ENCODE peak calls at places on chromosomes 1 and 21, in five cellular contexts. X, K, I, P and A are unnamed samples.

GRCh38 chr1:232622378-232622777 is 7.6 kb downstream of the SIPA1L2 start:
- DNase-seq in X (no peak), K (no peak), I (no peak), P (peak), A (no peak)

GRCh38 chr1:39205102-39205780 is 746 bp downstream of the MACF1 start:
- DNase-seq in X (peak), K (no peak), I (peak), P (no peak), A (no peak)

GRCh38 chr1:178543291-178543609 is 30.3 kb downstream of the TEX35 start:
- DNase-seq in X (no peak), K (no peak), I (no peak), P (no peak), A (no peak)

GRCh38 chr1:117389284-117389683 is 22.0 kb downstream of the MAN1A2 start:
- DNase-seq in X (no peak), K (no peak), I (no peak), P (no peak), A (no peak)

GRCh38 chr1:161192476-161193465 is 6.1 kb downstream of the ADAMTS4 start:
- DNase-seq in X (peak), K (no peak), I (peak), P (peak), A (peak)

GRCh38 chr1:89538361-89538760 is 13.7 kb downstream of the LRRC8B start:
- DNase-seq in X (no peak), K (no peak), I (no peak), P (no peak), A (no peak)

GRCh38 chr1:198269352-198269940 is 112.6 kb downstream of the NEK7 start:
- DNase-seq in X (no peak), K (no peak), I (no peak), P (no peak), A (no peak)

GRCh38 chr1:92567211-92567868 is 80.6 kb upstream of the GFI1 start:
- DNase-seq in X (no peak), K (no peak), I (no peak), P (no peak), A (no peak)

GRCh38 chr1:199522338-199522737 is 505.2 kb upstream of the NR5A2 start:
- DNase-seq in X (no peak), K (no peak), I (no peak), P (no peak), A (no peak)

GRCh38 chr1:201155354-201155753 is 1.1 kb upstream of the TMEM9 start:
- DNase-seq in X (no peak), K (no peak), I (no peak), P (no peak), A (no peak)

GRCh38 chr1:161119379-161120061 is 1.6 kb downstream of the NIT1 start:
- DNase-seq in X (peak), K (no peak), I (no peak), P (peak), A (no peak)

GRCh38 chr1:175893192-175893591 is 149.8 kb upstream of the TNR start:
- DNase-seq in X (no peak), K (no peak), I (no peak), P (no peak), A (no peak)

GRCh38 chr1:42962641-42963377 is 4.1 kb upstream of the SLC2A1 start:
- DNase-seq in X (peak), K (no peak), I (peak), P (no peak), A (no peak)

GRCh38 chr1:93488222-93488621 is 40.3 kb downstream of the FNBP1L start:
- DNase-seq in X (no peak), K (no peak), I (no peak), P (no peak), A (no peak)

GRCh38 chr1:83508485-83509151 is 490.3 kb downstream of the TTLL7 start:
- DNase-seq in X (peak), K (no peak), I (no peak), P (no peak), A (no peak)

GRCh38 chr1:44377925-44378784 is 23.1 kb upstream of the ERI3 start:
- DNase-seq in X (peak), K (no peak), I (peak), P (peak), A (peak)

GRCh38 chr1:150987928-150988327 is 5.8 kb downstream of the ANXA9 start:
- DNase-seq in X (no peak), K (no peak), I (no peak), P (no peak), A (no peak)

GRCh38 chr1:40593449-40594186 is 62.2 kb downstream of the ZNF684 start:
- DNase-seq in X (no peak), K (no peak), I (no peak), P (no peak), A (no peak)

GRCh38 chr21:42021751-42022430 is 11.7 kb upstream of the ZBTB21 start:
- DNase-seq in X (peak), K (no peak), I (no peak), P (no peak), A (no peak)

GRCh38 chr21:46540087-46540710 is 64.7 kb downstream of the S100B start:
- DNase-seq in X (no peak), K (no peak), I (no peak), P (no peak), A (no peak)

GRCh38 chr1:183777359-183777758 is 27.6 kb upstream of the RGL1 start:
- DNase-seq in X (no peak), K (no peak), I (no peak), P (no peak), A (no peak)

GRCh38 chr1:201022178-201022823 is 1.2 kb downstream of the KIF21B start:
- DNase-seq in X (no peak), K (no peak), I (no peak), P (no peak), A (no peak)

GRCh38 chr1:226682841-226683800 is 56.0 kb downstream of the ITPKB start:
- DNase-seq in X (no peak), K (no peak), I (no peak), P (no peak), A (no peak)

GRCh38 chr1:56516539-56517252 is 62.7 kb downstream of the PLPP3 start:
- DNase-seq in X (peak), K (no peak), I (peak), P (peak), A (peak)

GRCh38 chr1:1470626-1471388 is 758 bp upstream of the ATAD3B start:
- DNase-seq in X (no peak), K (no peak), I (peak), P (no peak), A (no peak)

GRCh38 chr1:171300401-171300800 is 13.6 kb upstream of the FMO4 start:
- DNase-seq in X (no peak), K (no peak), I (no peak), P (no peak), A (no peak)

GRCh38 chr1:8809342-8809736 is 8.1 kb downstream of the RERE start:
- DNase-seq in X (no peak), K (no peak), I (no peak), P (no peak), A (no peak)

GRCh38 chr1:221791846-221792245 is 50.0 kb upstream of the DUSP10 start:
- DNase-seq in X (no peak), K (no peak), I (no peak), P (no peak), A (no peak)

GRCh38 chr1:170221031-170221430 is 75.3 kb downstream of the NTMT2 start:
- DNase-seq in X (no peak), K (no peak), I (no peak), P (no peak), A (no peak)

GRCh38 chr1:103056423-103056822 is 51.9 kb downstream of the COL11A1 start:
- DNase-seq in X (peak), K (no peak), I (no peak), P (no peak), A (no peak)

GRCh38 chr1:202105571-202106339 is 17.0 kb upstream of the GPR37L1 start:
- DNase-seq in X (peak), K (no peak), I (peak), P (peak), A (no peak)

GRCh38 chr1:31396633-31397351 is 16.2 kb upstream of the SERINC2 start:
- DNase-seq in X (no peak), K (no peak), I (no peak), P (peak), A (no peak)
- TF ChIP-seq CTCF in X (peak), K (peak), I (peak), P (peak), A (no peak)

GRCh38 chr1:59071289-59071688 is 225.6 kb upstream of the FGGY start:
- DNase-seq in X (peak), K (no peak), I (no peak), P (no peak), A (peak)
- TF ChIP-seq CTCF in X (no peak), K (no peak), I (no peak), P (no peak), A (no peak)

DNA sequence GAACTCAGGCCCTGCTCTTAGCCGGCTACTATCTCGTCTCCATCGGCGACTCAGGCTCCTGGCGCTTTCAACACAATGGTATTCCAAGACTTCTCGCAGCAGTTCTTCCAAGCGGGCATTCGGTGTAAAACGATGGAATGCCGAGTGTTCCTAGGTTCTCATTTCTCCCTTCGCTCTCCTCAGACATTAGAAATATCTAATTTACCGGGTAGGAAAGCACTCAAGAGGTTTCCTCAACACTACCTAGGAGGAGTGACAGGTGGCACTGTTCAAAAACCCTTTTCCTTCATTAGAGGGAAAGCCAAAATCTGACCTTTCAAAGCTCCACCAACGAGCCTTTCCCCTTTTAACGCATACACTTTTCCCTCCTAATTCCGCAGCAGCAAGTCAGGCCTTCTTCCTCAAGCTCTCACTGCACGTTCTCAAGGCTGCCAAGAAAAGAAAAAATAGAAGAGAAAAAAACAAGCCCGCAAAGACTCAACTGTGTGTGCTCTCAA is 601 bp downstream of the UBE2G2 start:
- DNase-seq in X (peak), K (no peak), I (peak), P (peak), A (no peak)
- TF ChIP-seq CTCF in X (peak), K (peak), I (peak), P (peak), A (no peak)

GRCh38 chr1:215682232-215682631 is 115.1 kb downstream of the KCTD3 start:
- DNase-seq in X (no peak), K (no peak), I (no peak), P (no peak), A (no peak)
- TF ChIP-seq CTCF in X (no peak), K (no peak), I (peak), P (no peak), A (no peak)